ENCODE peak calls at places on chromosomes 3 and 15, in four cellular contexts. Y, U, C and I are unnamed samples.

GRCh38 chr15:83207622-83208356 is at the start of gene HDGFL3:
- DNase-seq in Y (peak; percentile 60), U (no peak), C (peak; percentile 62), I (no peak)

GRCh38 chr3:105448338-105448982 is 81.8 kb downstream of the ALCAM start:
- DNase-seq in Y (no peak), U (no peak), C (no peak), I (no peak)

GRCh38 chr15:70090436-70091291 is 7.1 kb downstream of the TLE3 start:
- DNase-seq in Y (no peak), U (no peak), C (no peak), I (no peak)

GRCh38 chr15:25244731-25245585 is 193.9 kb downstream of the UBE3A start:
- DNase-seq in Y (peak; percentile 2), U (no peak), C (no peak), I (no peak)

GRCh38 chr15:90203922-90204321 is 2.8 kb downstream of the SEMA4B start:
- DNase-seq in Y (no peak), U (no peak), C (no peak), I (no peak)

GRCh38 chr3:68728343-68728742 is 204.0 kb downstream of the TAFA4 start:
- DNase-seq in Y (no peak), U (no peak), C (no peak), I (no peak)

GRCh38 chr3:15114466-15115358 is 15.8 kb upstream of the RBSN start:
- DNase-seq in Y (no peak), U (no peak), C (no peak), I (no peak)

GRCh38 chr3:184380210-184380626 is 364 bp downstream of the CHRD start:
- DNase-seq in Y (peak; percentile 74), U (peak; percentile 21), C (peak; percentile 87), I (no peak)

GRCh38 chr15:96340611-96341464 is 10.3 kb downstream of the NR2F2 start:
- DNase-seq in Y (peak; percentile 80), U (no peak), C (no peak), I (no peak)

GRCh38 chr3:196965804-196966173 is 2.8 kb downstream of the PIGZ start:
- DNase-seq in Y (no peak), U (no peak), C (no peak), I (no peak)

GRCh38 chr3:43785551-43785950 is 94.8 kb downstream of the ABHD5 start:
- DNase-seq in Y (no peak), U (no peak), C (no peak), I (no peak)

GRCh38 chr15:78811124-78811824 is at the start of gene ADAMTS7:
- DNase-seq in Y (peak; percentile 88), U (no peak), C (peak; percentile 96), I (no peak)

GRCh38 chr15:74245342-74245931 is 9.3 kb downstream of the CCDC33 start:
- DNase-seq in Y (peak; percentile 69), U (no peak), C (peak; percentile 31), I (no peak)

GRCh38 chr3:76324101-76324500 is 538.8 kb upstream of the ZNF717 start:
- DNase-seq in Y (no peak), U (no peak), C (no peak), I (no peak)

GRCh38 chr15:98657721-98658120 is 9.4 kb downstream of the IGF1R start:
- DNase-seq in Y (no peak), U (no peak), C (no peak), I (no peak)
- TF ChIP-seq NR2C2 in Y (no peak), U (no peak), C (no peak), I (no peak)

GRCh38 chr3:142916611-142917010 is 27.7 kb upstream of the PCOLCE2 start:
- DNase-seq in Y (no peak), U (no peak), C (no peak), I (no peak)
- TF ChIP-seq NR2C2 in Y (no peak), U (no peak), C (no peak), I (no peak)

DNA sequence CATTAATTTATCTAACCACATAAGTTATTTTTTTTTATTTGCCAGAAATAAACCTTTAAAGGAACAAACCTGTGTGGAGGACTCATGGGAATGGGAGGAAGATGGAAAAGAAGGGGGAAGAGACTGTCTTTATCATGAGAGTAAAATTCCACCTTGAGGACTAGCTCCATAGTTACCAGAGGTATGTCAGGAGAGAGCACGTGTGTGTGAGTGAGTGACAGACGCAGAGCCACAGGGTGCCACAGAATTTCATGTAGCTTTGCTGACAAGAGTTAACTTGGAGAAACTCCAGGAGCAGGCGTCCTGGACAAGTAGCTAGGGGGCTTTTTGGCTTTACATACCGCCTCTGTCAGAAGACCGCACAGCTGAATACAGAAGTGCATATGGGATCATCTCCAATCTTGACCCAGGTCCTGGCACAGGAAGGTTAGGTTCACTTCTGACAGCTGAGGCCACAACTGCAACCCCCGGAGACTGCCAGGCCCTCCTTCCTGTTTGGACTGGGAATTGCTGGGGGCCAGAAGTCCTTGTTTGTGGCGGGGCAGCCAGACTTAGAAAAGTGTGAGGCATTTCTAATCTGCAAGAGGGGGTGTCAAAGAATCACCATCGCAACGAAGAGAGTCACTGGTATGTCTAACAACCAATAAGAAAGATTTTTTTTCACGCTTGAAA is 197.8 kb upstream of the TPM1 start:
- DNase-seq in Y (no peak), U (no peak), C (no peak), I (no peak)
- TF ChIP-seq NR2C2 in Y (no peak), U (no peak), C (no peak), I (no peak)

DNA sequence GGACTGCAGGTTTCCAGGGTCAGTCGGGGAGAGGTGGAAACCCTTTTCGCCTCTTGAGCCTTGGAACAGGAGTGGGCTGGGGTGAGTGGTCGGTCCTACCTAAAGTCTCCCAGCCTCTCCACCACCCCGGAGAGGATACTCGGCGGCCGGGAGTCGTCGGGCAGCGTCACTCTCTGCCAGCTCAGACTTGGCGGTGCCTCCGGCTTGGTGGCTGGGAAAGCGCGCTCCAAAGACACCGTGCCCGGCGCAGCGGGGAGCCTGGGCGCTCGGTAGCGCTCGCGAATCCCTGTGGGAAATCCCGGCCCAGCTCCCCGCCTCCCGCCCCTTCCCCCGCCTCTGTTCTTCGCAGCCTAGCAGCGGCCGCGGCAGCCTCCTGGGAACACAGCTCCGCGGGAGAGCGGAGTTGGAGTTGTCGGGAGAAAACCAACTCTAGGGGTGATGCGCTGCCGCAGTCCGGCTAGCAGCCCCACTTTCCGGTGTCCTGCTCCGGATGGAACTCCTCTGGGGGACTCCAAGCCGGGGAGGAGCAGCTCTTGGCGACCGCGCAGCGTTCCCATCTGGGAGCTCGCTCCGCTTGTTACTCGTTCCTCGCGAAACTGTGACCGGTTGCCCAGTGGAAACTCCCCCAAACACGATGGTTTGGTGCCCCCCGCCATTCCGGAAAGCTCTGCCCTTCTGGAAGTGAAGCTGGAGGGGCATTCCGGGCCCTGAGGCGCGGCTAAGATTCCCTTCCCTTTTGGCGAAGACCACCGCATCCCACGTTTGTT is 1.4 kb downstream of the EPHB1 start:
- DNase-seq in Y (peak; percentile 60), U (no peak), C (no peak), I (no peak)
- TF ChIP-seq NR2C2 in Y (no peak), U (no peak), C (no peak), I (no peak)

GRCh38 chr3:38996193-38996592 is 55.6 kb downstream of the SCN11A start:
- DNase-seq in Y (no peak), U (no peak), C (no peak), I (no peak)
- TF ChIP-seq NR2C2 in Y (no peak), U (no peak), C (no peak), I (no peak)

GRCh38 chr3:12990781-12991480 is 82.3 kb downstream of the IQSEC1 start:
- DNase-seq in Y (no peak), U (no peak), C (no peak), I (no peak)
- TF ChIP-seq NR2C2 in Y (no peak), U (no peak), C (no peak), I (no peak)

GRCh38 chr3:152554980-152555379 is 280.0 kb upstream of the P2RY1 start:
- DNase-seq in Y (no peak), U (no peak), C (no peak), I (no peak)

GRCh38 chr3:152547153-152547552 is 278.4 kb downstream of the MBNL1 start:
- DNase-seq in Y (no peak), U (no peak), C (no peak), I (no peak)

DNA sequence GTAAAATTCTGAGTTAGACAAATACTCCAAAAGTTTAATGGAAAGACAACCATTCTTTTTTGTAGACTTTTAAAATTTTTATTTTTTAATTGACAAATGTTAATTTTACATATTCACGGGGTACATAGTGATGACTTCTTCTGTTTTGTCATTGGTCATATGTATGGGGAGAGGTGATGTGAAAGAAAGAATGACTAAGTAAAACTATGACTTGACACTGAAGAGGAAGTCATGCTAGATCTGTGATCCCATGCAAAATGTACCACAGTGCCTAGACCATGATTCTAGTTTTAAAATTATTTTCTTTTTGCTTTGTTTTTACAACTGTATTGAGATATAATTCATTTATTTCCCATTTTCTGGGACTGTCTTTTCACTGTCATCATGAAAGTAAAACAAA is 281.6 kb downstream of the MBNL1 start:
- DNase-seq in Y (no peak), U (no peak), C (no peak), I (no peak)
- TF ChIP-seq NR2C2 in Y (no peak), U (no peak), C (no peak), I (no peak)

GRCh38 chr3:109927726-109928125 is 590.4 kb upstream of the DPPA4 start:
- DNase-seq in Y (no peak), U (no peak), C (no peak), I (no peak)
- TF ChIP-seq NR2C2 in Y (no peak), U (no peak), C (no peak), I (no peak)

GRCh38 chr15:76338555-76339301 is 2.2 kb downstream of the ISL2 start:
- DNase-seq in Y (no peak), U (no peak), C (no peak), I (no peak)

GRCh38 chr15:76341366-76342045 is 4.9 kb downstream of the ISL2 start:
- DNase-seq in Y (peak; percentile 64), U (no peak), C (no peak), I (no peak)

GRCh38 chr15:76340802-76341365 is 4.3 kb downstream of the ISL2 start:
- DNase-seq in Y (no peak), U (no peak), C (no peak), I (no peak)

GRCh38 chr15:76339302-76340197 is 3.0 kb downstream of the ISL2 start:
- DNase-seq in Y (peak; percentile 43), U (no peak), C (no peak), I (no peak)

DNA sequence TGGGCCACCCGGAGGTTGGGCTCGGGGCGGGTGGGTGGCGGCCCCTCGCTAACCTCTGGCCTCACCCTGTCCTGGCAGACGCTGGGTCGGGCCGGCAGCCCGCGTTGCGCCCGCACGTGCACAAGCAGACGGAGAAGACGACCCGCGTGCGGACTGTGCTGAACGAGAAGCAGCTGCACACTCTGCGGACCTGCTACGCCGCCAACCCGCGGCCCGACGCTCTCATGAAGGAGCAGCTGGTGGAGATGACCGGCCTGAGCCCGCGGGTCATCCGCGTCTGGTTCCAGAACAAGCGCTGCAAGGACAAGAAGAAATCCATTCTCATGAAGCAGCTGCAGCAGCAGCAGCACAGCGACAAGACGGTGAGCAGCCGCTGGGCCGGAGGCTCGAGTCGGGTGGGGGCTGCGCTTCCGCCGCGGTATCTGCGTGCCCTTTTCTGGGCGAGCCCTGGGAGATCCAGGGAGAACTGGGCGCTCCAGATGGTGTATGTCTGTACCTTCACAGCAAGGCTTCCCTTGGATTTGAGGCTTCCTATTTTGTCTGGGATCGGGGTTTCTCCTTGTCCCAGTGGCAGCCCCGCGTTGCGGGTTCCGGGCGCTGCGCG is 3.7 kb downstream of the ISL2 start:
- DNase-seq in Y (peak; percentile 33), U (no peak), C (no peak), I (no peak)
- TF ChIP-seq NR2C2 in Y (no peak), U (no peak), C (no peak), I (no peak)

GRCh38 chr15:66401130-66402021 is 14.7 kb downstream of the MAP2K1 start:
- DNase-seq in Y (peak; percentile 28), U (no peak), C (no peak), I (no peak)
- TF ChIP-seq NR2C2 in Y (no peak), U (no peak), C (no peak), I (no peak)